ENCODE peak calls at places on chromosomes 5 and 9, in six cellular contexts. Q is adipocyte, T is trophoblast cell, K is brain microvascular endothelial cell, Z is fibroblast of lung, G is aorta. U is an unnamed sample. For H3K27me3, the result is how much of the 10 kb centered on the place peaks cover.

GRCh38 chr9:13552606-13553215 is 273.2 kb upstream of the MPDZ start:
- DNase-seq in K (no peak), Q (no peak), Z (no peak), T (no peak), G (no peak), U (no peak)

GRCh38 chr9:6931913-6932312 is 174.1 kb downstream of the KDM4C start:
- DNase-seq in G (no peak), T (peak), Q (peak), Z (peak), K (peak), U (peak)

GRCh38 chr5:123752576-123752975 is 240.6 kb downstream of the CSNK1G3 start:
- DNase-seq in K (peak), Q (peak), G (no peak), T (no peak), Z (peak), U (peak)

GRCh38 chr9:114177423-114178064 is 22.2 kb downstream of the COL27A1 start:
- DNase-seq in G (peak), Q (peak), T (peak), K (peak), Z (peak), U (peak)

GRCh38 chr5:75243510-75243909 is 6.8 kb upstream of the ANKRD31 start:
- DNase-seq in Q (no peak), K (no peak), G (no peak), T (no peak), Z (no peak), U (no peak)

GRCh38 chr5:27083763-27084420 is 45.5 kb upstream of the CDH9 start:
- DNase-seq in Q (no peak), G (no peak), T (no peak), K (no peak), Z (no peak), U (no peak)

GRCh38 chr5:134226441-134227192 is 744 bp upstream of the PPP2CA start:
- DNase-seq in Q (peak), G (no peak), T (no peak), Z (peak), K (no peak), U (no peak)

GRCh38 chr9:80352967-80353366 is 781.2 kb downstream of the TLE4 start:
- DNase-seq in G (no peak), Z (no peak), Q (no peak), K (no peak), T (no peak), U (no peak)

GRCh38 chr9:90032296-90033029 is 427.7 kb downstream of the GADD45G start:
- DNase-seq in G (no peak), Z (no peak), K (no peak), T (no peak), Q (no peak), U (no peak)

GRCh38 chr5:67163863-67164595 is 32.6 kb downstream of the CD180 start:
- DNase-seq in Q (no peak), T (no peak), K (no peak), Z (no peak), G (peak), U (no peak)

GRCh38 chr9:125538092-125538473 is 168.9 kb downstream of the MAPKAP1 start:
- DNase-seq in G (no peak), Q (peak), Z (peak), K (peak), T (peak), U (peak)

GRCh38 chr5:6732634-6733410 is 19.6 kb downstream of the TENT4A start:
- DNase-seq in G (peak), Z (peak), T (no peak), Q (peak), K (peak), U (peak)

GRCh38 chr9:28024616-28025147 is 451.4 kb upstream of the C9orf72 start:
- DNase-seq in G (no peak), K (no peak), Q (no peak), T (no peak), Z (no peak), U (no peak)

GRCh38 chr9:112091805-112092204 is 83.3 kb downstream of the SUSD1 start:
- DNase-seq in T (no peak), G (no peak), K (no peak), Q (peak), Z (peak), U (no peak)

GRCh38 chr9:79572891-79573696 is 1.3 kb downstream of the TLE4 start:
- DNase-seq in Z (peak), G (peak), Q (peak), T (peak), K (no peak), U (peak)

GRCh38 chr9:122051401-122052346 is 41.4 kb downstream of the TTLL11 start:
- DNase-seq in Z (peak), K (peak), T (no peak), G (no peak), Q (peak), U (no peak)

GRCh38 chr5:174503461-174504265 is 220.7 kb upstream of the MSX2 start:
- DNase-seq in Z (peak), Q (peak), K (no peak), T (peak), G (no peak), U (peak)

GRCh38 chr9:74122661-74123060 is 374.5 kb upstream of the RORB start:
- DNase-seq in Q (no peak), Z (no peak), T (no peak), K (no peak), G (no peak), U (no peak)

GRCh38 chr9:128580731-128581130 is 28.3 kb downstream of the SPTAN1 start:
- DNase-seq in K (no peak), Z (no peak), T (peak), G (no peak), Q (no peak), U (no peak)

GRCh38 chr5:1763548-1763911 is 36.1 kb downstream of the MRPL36 start:
- DNase-seq in K (peak), Q (peak), T (peak), G (peak), Z (peak), U (peak)

GRCh38 chr9:72526901-72527800 is 5.7 kb downstream of the TMC1 start:
- DNase-seq in G (peak), Z (peak), Q (peak), K (peak), T (peak), U (peak)

GRCh38 chr5:128905225-128906110 is 59.8 kb upstream of the SLC27A6 start:
- DNase-seq in Z (peak), Q (peak), K (peak), G (no peak), T (peak), U (peak)

GRCh38 chr5:1785984-1786383 is 13.7 kb downstream of the MRPL36 start:
- DNase-seq in Z (no peak), Q (no peak), K (no peak), G (peak), T (no peak), U (no peak)

GRCh38 chr9:129773262-129774048 is 20.6 kb upstream of the PTGES start:
- DNase-seq in T (peak), Z (peak), Q (peak), G (no peak), K (peak), U (peak)

GRCh38 chr9:6870650-6871477 is 113.1 kb downstream of the KDM4C start:
- DNase-seq in Q (peak), K (no peak), T (no peak), G (no peak), Z (no peak), U (no peak)

GRCh38 chr5:26295541-26295940 is 742.8 kb downstream of the CDH9 start:
- DNase-seq in Q (no peak), Z (no peak), G (no peak), K (no peak), T (peak), U (no peak)

GRCh38 chr9:119709431-119709830 is 340.2 kb upstream of the BRINP1 start:
- DNase-seq in Q (no peak), T (no peak), K (no peak), G (no peak), Z (no peak), U (no peak)

GRCh38 chr5:43042176-43042625 is 2.1 kb upstream of the ANXA2R start:
- DNase-seq in Q (peak), Z (peak), T (peak), K (peak), G (peak), U (peak)

GRCh38 chr9:137168907-137169763 is 716 bp downstream of the LRRC26 start:
- DNase-seq in Q (peak), Z (peak), K (peak), G (no peak), T (peak), U (peak)

GRCh38 chr5:142478116-142478515 is 153.3 kb upstream of the SPRY4 start:
- DNase-seq in Z (no peak), T (no peak), K (no peak), Q (no peak), G (no peak), U (no peak)

DNA sequence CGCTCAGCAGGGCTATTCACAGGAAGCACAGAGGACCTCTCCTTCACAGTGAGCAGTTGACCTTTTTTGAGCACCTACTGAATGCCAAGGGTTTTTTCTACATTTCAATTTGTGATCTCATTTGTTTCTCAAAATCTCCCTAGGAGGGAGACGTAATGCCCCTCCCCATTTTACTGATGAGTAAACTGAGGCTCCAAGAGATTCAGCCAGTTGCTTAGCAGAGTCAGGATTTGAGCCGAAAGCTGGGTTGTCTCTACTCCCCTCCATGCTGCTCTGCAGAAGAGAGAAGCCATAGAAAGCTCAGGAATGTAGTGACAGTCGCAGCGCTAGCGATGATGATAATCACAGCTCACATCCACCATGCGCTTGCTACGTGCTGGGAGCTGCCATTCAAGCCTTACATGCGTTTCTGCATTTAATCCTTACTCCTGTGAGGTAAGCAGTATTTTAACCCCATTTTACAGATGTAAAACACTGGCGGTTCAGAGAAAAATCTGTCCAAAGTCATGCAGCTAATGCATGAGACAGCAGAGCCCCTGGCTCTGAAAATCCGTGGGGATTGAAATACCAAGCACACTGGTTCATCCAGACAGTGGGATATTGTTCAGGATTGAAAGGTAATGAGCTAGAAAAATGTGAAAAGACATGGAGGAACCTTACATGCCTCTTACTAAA is 33.8 kb downstream of the ERGIC1 start:
- DNase-seq in K (no peak), Q (no peak), T (no peak), G (no peak), Z (no peak), U (no peak)
- H3K4me3 ChIP-seq in K (no peak), Q (peak), T (no peak), G (no peak), Z (no peak), U (no peak)

GRCh38 chr5:72138943-72139467 is 31.7 kb downstream of the MAP1B start:
- DNase-seq in Q (peak), T (no peak), Z (peak), G (no peak), K (peak), U (peak)
- H3K27me3 ChIP-seq in Q (under half), T (under half), Z (under half), G (under half), K (under half), U (under half)

GRCh38 chr5:98109561-98110006 is 663.9 kb upstream of the RGMB start:
- DNase-seq in Q (peak), K (peak), T (no peak), Z (peak), G (no peak), U (peak)
- H3K4me3 ChIP-seq in Q (no peak), K (peak), T (no peak), Z (no peak), G (no peak), U (no peak)

DNA sequence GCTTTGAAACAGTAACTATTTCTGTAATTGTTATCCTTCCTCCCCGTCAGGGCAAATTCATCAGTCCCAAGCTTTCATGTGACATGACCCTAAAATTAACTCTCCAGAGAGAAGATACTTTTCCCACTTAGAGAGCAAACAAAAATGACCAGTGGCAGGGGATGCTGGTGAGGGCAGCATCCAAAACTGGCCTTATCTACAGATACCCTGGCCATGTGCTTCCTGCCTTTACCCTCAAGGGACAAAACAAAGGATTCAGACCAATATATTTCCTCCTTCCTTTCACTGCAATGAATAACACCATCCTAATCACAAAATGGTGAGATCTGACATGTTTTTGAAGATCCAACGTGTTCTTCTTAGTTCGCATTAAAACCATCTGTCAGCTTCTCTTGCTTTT is 267.2 kb downstream of the MAN2A1 start:
- DNase-seq in T (no peak), G (no peak), Q (no peak), K (no peak), Z (no peak), U (no peak)
- H3K27me3 ChIP-seq in T (under half), G (under half), Q (under half), K (under half), Z (under half), U (under half)

GRCh38 chr9:16710888-16711287 is 159.6 kb downstream of the BNC2 start:
- DNase-seq in T (no peak), K (no peak), Z (no peak), Q (no peak), G (no peak), U (no peak)
- H3K4me3 ChIP-seq in T (no peak), K (no peak), Z (no peak), Q (no peak), G (no peak), U (no peak)

GRCh38 chr9:37498457-37498856 is 12.7 kb downstream of the POLR1E start:
- DNase-seq in T (no peak), K (no peak), G (no peak), Z (no peak), Q (no peak), U (no peak)
- H3K27me3 ChIP-seq in T (under half), K (under half), G (under half), Z (under half), Q (under half), U (under half)

DNA sequence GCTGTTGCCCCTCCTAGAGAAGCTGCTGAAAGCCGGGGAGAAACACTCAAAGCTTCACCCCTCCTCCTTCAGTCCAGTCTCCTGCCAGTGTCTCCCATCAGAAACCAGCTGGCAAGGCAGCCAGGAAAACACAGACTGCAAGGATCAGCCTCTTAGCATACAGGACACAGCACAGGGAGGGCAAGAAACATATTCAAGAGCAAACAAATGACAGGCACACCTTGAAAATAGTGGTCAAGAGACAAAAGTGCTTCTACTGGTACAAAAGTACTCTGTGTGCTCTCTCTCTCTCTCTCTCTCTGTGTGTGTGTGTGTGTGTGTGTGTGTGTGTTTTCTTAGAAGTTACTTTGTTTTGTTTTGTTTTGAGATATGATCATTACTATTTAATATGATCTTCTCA is 227.2 kb downstream of the RAB3C start:
- DNase-seq in T (no peak), K (no peak), Q (no peak), Z (no peak), G (no peak), U (no peak)
- H3K4me3 ChIP-seq in T (no peak), K (no peak), Q (no peak), Z (no peak), G (no peak), U (no peak)

GRCh38 chr5:93598141-93598996 is 15.3 kb downstream of the NR2F1 start:
- DNase-seq in Q (no peak), K (no peak), Z (peak), G (no peak), T (no peak), U (no peak)

GRCh38 chr5:93599427-93600146 is 16.6 kb downstream of the NR2F1 start:
- DNase-seq in Z (peak), T (no peak), K (no peak), Q (no peak), G (no peak), U (no peak)

GRCh38 chr5:93601053-93601429 is 18.0 kb downstream of the NR2F1 start:
- DNase-seq in G (no peak), K (no peak), Q (no peak), Z (no peak), T (no peak), U (no peak)

GRCh38 chr5:93600409-93601052 is 17.5 kb downstream of the NR2F1 start:
- DNase-seq in Q (no peak), K (no peak), Z (peak), T (no peak), G (no peak), U (no peak)

GRCh38 chr5:93598997-93599371 is 16.0 kb downstream of the NR2F1 start:
- DNase-seq in K (no peak), T (no peak), Z (no peak), Q (no peak), G (no peak), U (no peak)
- H3K27me3 ChIP-seq in K (under half), T (half or more), Z (under half), Q (under half), G (under half), U (under half)

DNA sequence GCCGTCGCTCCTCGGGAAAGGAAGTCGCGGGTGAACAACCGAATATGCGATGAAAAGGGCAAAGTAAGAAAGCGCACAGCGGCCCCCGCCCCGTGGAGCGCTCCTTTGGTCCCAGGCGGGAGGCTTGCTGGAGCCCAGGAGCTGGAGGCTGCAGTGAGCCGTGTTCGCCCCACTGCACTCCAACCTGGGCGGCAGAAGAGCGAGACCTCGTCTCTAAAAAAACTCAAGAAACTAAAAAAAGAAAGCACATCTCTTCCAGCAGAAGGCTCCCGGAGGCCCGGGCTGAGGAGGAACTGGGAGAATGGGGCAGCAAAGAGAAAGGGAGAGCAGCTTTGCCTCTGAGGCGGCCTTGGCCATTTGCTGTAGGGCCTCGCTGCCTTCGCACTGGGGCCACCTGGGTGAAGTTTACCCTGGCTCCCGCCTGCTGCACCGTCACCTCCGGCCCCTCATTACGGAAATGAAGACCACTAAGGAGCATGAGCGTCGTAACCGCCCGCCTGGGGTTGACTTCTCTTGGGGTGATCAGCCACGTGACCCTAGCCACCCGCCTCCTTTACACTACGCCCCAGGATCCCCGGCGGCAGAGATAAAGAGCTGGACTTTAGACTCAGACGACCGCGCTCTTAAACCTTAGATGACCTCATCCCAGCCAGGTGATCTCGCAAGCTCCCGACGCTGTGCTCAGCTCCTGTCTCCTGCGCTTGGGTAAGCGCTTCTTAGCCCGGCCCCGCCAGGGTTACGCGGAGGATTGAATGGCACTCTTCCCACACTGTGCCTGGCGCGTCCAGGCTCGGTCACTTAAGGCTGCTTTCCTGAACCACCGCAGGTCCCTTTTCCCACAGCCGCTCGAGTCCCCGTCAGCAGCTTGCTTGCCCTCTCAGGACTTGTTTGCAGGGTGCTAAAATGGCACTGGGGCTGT is 108.1 kb upstream of the LARP1 start:
- DNase-seq in Z (peak), G (peak), Q (peak), K (no peak), T (peak), U (no peak)
- H3K4me3 ChIP-seq in Z (peak), G (peak), Q (peak), K (peak), T (peak), U (no peak)